ENCODE peak calls at places on chromosomes 7 and 10, in six cellular contexts. One of them, this sample, is unnamed.
A peak's percentile ranks its signal among the peaks of the same experiment; 100 is the strongest.

GRCh38 chr10:48449501-48450232 is 143.2 kb downstream of the MAPK8 start:
- DNase-seq in AG04450: no peak
- DNase-seq in lower lobe of right lung: no peak
- DNase-seq in AG04449: no peak
- DNase-seq in nephron progenitor cell: no peak
- DNase-seq in mesothelial cell of epicardium: no peak
- DNase-seq in this sample: no peak

GRCh38 chr7:7209412-7210050 is 27.2 kb downstream of the C1GALT1 start:
- DNase-seq in AG04450: no peak
- DNase-seq in lower lobe of right lung: no peak
- DNase-seq in mesothelial cell of epicardium: no peak
- DNase-seq in nephron progenitor cell: no peak
- DNase-seq in AG04449: no peak
- DNase-seq in this sample: no peak

GRCh38 chr10:13567030-13567429 is 19.7 kb upstream of the PRPF18 start:
- DNase-seq in nephron progenitor cell: no peak
- DNase-seq in AG04449: no peak
- DNase-seq in AG04450: no peak
- DNase-seq in mesothelial cell of epicardium: no peak
- DNase-seq in lower lobe of right lung: no peak
- DNase-seq in this sample: no peak

GRCh38 chr7:12769464-12769863 is 82.0 kb downstream of the ARL4A start:
- DNase-seq in lower lobe of right lung: no peak
- DNase-seq in AG04449: no peak
- DNase-seq in mesothelial cell of epicardium: no peak
- DNase-seq in nephron progenitor cell: no peak
- DNase-seq in AG04450: no peak
- DNase-seq in this sample: no peak

GRCh38 chr10:32433542-32433941 is 12.4 kb upstream of the CCDC7 start:
- DNase-seq in mesothelial cell of epicardium: no peak
- DNase-seq in nephron progenitor cell: no peak
- DNase-seq in lower lobe of right lung: no peak
- DNase-seq in AG04449: no peak
- DNase-seq in AG04450: no peak
- DNase-seq in this sample: no peak

GRCh38 chr7:95758187-95758586 is 14.2 kb upstream of the DYNC1I1 start:
- DNase-seq in mesothelial cell of epicardium: no peak
- DNase-seq in AG04450: no peak
- DNase-seq in AG04449: no peak
- DNase-seq in nephron progenitor cell: peak; percentile 20
- DNase-seq in lower lobe of right lung: no peak
- DNase-seq in this sample: no peak

GRCh38 chr10:98459385-98459784 is 12.7 kb upstream of the HPS1 start:
- DNase-seq in AG04449: no peak
- DNase-seq in nephron progenitor cell: no peak
- DNase-seq in lower lobe of right lung: no peak
- DNase-seq in AG04450: no peak
- DNase-seq in mesothelial cell of epicardium: no peak
- DNase-seq in this sample: no peak

GRCh38 chr7:2245883-2246679 is 4.1 kb downstream of the NUDT1 start:
- DNase-seq in AG04450: no peak
- DNase-seq in AG04449: no peak
- DNase-seq in lower lobe of right lung: peak; percentile 70
- DNase-seq in nephron progenitor cell: no peak
- DNase-seq in mesothelial cell of epicardium: no peak
- DNase-seq in this sample: no peak

GRCh38 chr7:4690953-4691856 is 9.1 kb downstream of the FOXK1 start:
- DNase-seq in AG04450: no peak
- DNase-seq in mesothelial cell of epicardium: no peak
- DNase-seq in lower lobe of right lung: no peak
- DNase-seq in AG04449: no peak
- DNase-seq in nephron progenitor cell: no peak
- DNase-seq in this sample: no peak

GRCh38 chr10:132932461-132933307 is 9.7 kb downstream of the CFAP46 start:
- DNase-seq in AG04449: no peak
- DNase-seq in nephron progenitor cell: no peak
- DNase-seq in lower lobe of right lung: peak; percentile 55
- DNase-seq in AG04450: no peak
- DNase-seq in mesothelial cell of epicardium: no peak
- DNase-seq in this sample: no peak

GRCh38 chr10:86757110-86757790 is 831 bp downstream of the BMPR1A start:
- DNase-seq in AG04449: no peak
- DNase-seq in AG04450: no peak
- DNase-seq in mesothelial cell of epicardium: peak; percentile 24
- DNase-seq in nephron progenitor cell: peak; percentile 45
- DNase-seq in lower lobe of right lung: peak; percentile 57
- DNase-seq in this sample: no peak

GRCh38 chr7:39608278-39608677 is 15.1 kb upstream of the RALA start:
- DNase-seq in mesothelial cell of epicardium: no peak
- DNase-seq in AG04449: no peak
- DNase-seq in AG04450: no peak
- DNase-seq in lower lobe of right lung: no peak
- DNase-seq in nephron progenitor cell: no peak
- DNase-seq in this sample: no peak

GRCh38 chr10:102611514-102612095 is 32.7 kb upstream of the TRIM8 start:
- DNase-seq in AG04449: no peak
- DNase-seq in AG04450: no peak
- DNase-seq in nephron progenitor cell: no peak
- DNase-seq in mesothelial cell of epicardium: no peak
- DNase-seq in lower lobe of right lung: no peak
- DNase-seq in this sample: no peak

GRCh38 chr10:71319042-71319799 is at the start of gene SLC29A3:
- DNase-seq in AG04449: no peak
- DNase-seq in mesothelial cell of epicardium: peak; percentile 71
- DNase-seq in lower lobe of right lung: peak; percentile 87
- DNase-seq in AG04450: peak; percentile 21
- DNase-seq in nephron progenitor cell: peak; percentile 82
- DNase-seq in this sample: peak; percentile 32

GRCh38 chr10:58752665-58753064 is 240.0 kb downstream of the BICC1 start:
- DNase-seq in nephron progenitor cell: no peak
- DNase-seq in AG04450: no peak
- DNase-seq in mesothelial cell of epicardium: no peak
- DNase-seq in lower lobe of right lung: no peak
- DNase-seq in AG04449: no peak
- DNase-seq in this sample: no peak

GRCh38 chr10:109911903-109912302 is 11.4 kb downstream of the XPNPEP1 start:
- DNase-seq in lower lobe of right lung: no peak
- DNase-seq in AG04449: no peak
- DNase-seq in AG04450: no peak
- DNase-seq in nephron progenitor cell: no peak
- DNase-seq in mesothelial cell of epicardium: no peak
- DNase-seq in this sample: no peak

GRCh38 chr10:112649492-112650152 is 202.6 kb downstream of the VTI1A start:
- DNase-seq in nephron progenitor cell: no peak
- DNase-seq in mesothelial cell of epicardium: no peak
- DNase-seq in lower lobe of right lung: no peak
- DNase-seq in AG04449: peak; percentile 31
- DNase-seq in AG04450: no peak
- DNase-seq in this sample: no peak

GRCh38 chr7:20198295-20198694 is 18.9 kb downstream of the MACC1 start:
- DNase-seq in AG04450: no peak
- DNase-seq in AG04449: no peak
- DNase-seq in lower lobe of right lung: no peak
- DNase-seq in nephron progenitor cell: no peak
- DNase-seq in mesothelial cell of epicardium: no peak
- DNase-seq in this sample: no peak

GRCh38 chr7:81662531-81662930 is 107.3 kb downstream of the HGF start:
- DNase-seq in AG04450: no peak
- DNase-seq in lower lobe of right lung: no peak
- DNase-seq in mesothelial cell of epicardium: no peak
- DNase-seq in AG04449: no peak
- DNase-seq in nephron progenitor cell: no peak
- DNase-seq in this sample: no peak

GRCh38 chr7:121633186-121633585 is 237.1 kb upstream of the FAM3C start:
- DNase-seq in mesothelial cell of epicardium: no peak
- DNase-seq in lower lobe of right lung: no peak
- DNase-seq in AG04449: no peak
- DNase-seq in nephron progenitor cell: no peak
- DNase-seq in AG04450: no peak
- DNase-seq in this sample: no peak

GRCh38 chr7:3922175-3922635 is 621.2 kb downstream of the SDK1 start:
- DNase-seq in nephron progenitor cell: peak; percentile 20
- DNase-seq in mesothelial cell of epicardium: no peak
- DNase-seq in lower lobe of right lung: no peak
- DNase-seq in AG04450: peak; percentile 24
- DNase-seq in AG04449: peak; percentile 31
- DNase-seq in this sample: peak; percentile 11

GRCh38 chr7:97064972-97065587 is 40.4 kb upstream of the DLX5 start:
- DNase-seq in lower lobe of right lung: no peak
- DNase-seq in nephron progenitor cell: peak; percentile 36
- DNase-seq in AG04450: peak; percentile 11
- DNase-seq in mesothelial cell of epicardium: no peak
- DNase-seq in AG04449: peak; percentile 3
- DNase-seq in this sample: peak; percentile 21

DNA sequence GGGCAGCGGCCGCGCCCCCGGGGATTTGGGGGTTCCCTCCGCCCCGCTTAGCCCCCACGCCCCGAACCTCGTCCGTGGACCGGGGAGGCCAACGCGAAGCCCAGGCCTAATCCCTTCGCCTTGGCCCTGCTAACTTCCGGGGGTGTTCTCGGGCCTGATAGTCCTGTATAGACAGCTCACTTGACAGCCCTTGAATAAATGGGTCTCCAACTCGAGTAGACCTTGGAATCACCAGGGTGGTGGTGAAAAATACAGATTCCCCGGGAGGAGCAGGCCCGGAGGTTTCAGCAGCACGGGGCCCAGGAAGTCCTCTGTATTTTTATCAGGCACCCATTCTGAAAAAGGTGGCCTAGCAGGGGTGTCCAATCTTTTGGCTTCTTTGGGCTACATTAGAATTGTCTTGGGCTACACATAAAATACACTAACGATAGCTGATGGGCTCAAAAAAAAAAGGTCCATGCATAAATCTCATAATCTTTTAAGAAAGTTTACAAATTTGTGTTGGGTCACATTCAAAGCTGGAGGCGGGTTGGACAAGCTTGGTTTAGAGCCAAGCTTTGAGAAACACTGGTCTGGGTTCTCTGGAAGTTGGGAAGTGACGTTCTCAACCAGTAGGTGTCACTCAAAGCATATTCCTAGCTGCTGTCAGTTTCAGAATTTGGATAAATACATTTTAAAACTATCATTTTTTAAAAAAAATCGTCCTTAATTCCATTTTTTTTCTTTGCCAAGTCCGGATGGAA is 221.7 kb downstream of the PHTF2 start:
- DNase-seq in nephron progenitor cell: peak; percentile 33
- DNase-seq in lower lobe of right lung: no peak
- DNase-seq in AG04450: peak; percentile 72
- DNase-seq in AG04449: peak; percentile 61
- DNase-seq in mesothelial cell of epicardium: no peak
- DNase-seq in this sample: peak; percentile 75
- TF ChIP-seq CTCF in nephron progenitor cell: peak; percentile 78
- TF ChIP-seq CTCF in lower lobe of right lung: peak; percentile 75
- TF ChIP-seq CTCF in AG04450: peak; percentile 72
- TF ChIP-seq CTCF in AG04449: peak; percentile 62
- TF ChIP-seq CTCF in mesothelial cell of epicardium: peak; percentile 58
- TF ChIP-seq CTCF in this sample: peak; percentile 64

GRCh38 chr7:158861936-158862704 is 5.8 kb downstream of the DYNC2I1 start:
- DNase-seq in AG04449: no peak
- DNase-seq in AG04450: no peak
- DNase-seq in nephron progenitor cell: no peak
- DNase-seq in mesothelial cell of epicardium: no peak
- DNase-seq in lower lobe of right lung: no peak
- DNase-seq in this sample: no peak
- TF ChIP-seq CTCF in AG04449: no peak
- TF ChIP-seq CTCF in AG04450: no peak
- TF ChIP-seq CTCF in nephron progenitor cell: no peak
- TF ChIP-seq CTCF in mesothelial cell of epicardium: no peak
- TF ChIP-seq CTCF in lower lobe of right lung: no peak
- TF ChIP-seq CTCF in this sample: no peak

GRCh38 chr7:149850007-149850594 is 11.9 kb downstream of the ZNF862 start:
- DNase-seq in nephron progenitor cell: no peak
- DNase-seq in AG04450: no peak
- DNase-seq in lower lobe of right lung: no peak
- DNase-seq in mesothelial cell of epicardium: no peak
- DNase-seq in AG04449: no peak
- DNase-seq in this sample: no peak
- TF ChIP-seq CTCF in nephron progenitor cell: no peak
- TF ChIP-seq CTCF in AG04450: no peak
- TF ChIP-seq CTCF in lower lobe of right lung: no peak
- TF ChIP-seq CTCF in mesothelial cell of epicardium: no peak
- TF ChIP-seq CTCF in AG04449: no peak
- TF ChIP-seq CTCF in this sample: no peak

GRCh38 chr7:106153891-106154449 is 41.9 kb upstream of the SYPL1 start:
- DNase-seq in AG04450: peak; percentile 59
- DNase-seq in AG04449: no peak
- DNase-seq in lower lobe of right lung: peak; percentile 82
- DNase-seq in mesothelial cell of epicardium: peak; percentile 67
- DNase-seq in nephron progenitor cell: peak; percentile 84
- DNase-seq in this sample: peak; percentile 44

GRCh38 chr7:106151459-106152312 is 39.6 kb upstream of the SYPL1 start:
- DNase-seq in AG04449: no peak
- DNase-seq in lower lobe of right lung: no peak
- DNase-seq in nephron progenitor cell: no peak
- DNase-seq in AG04450: no peak
- DNase-seq in mesothelial cell of epicardium: no peak
- DNase-seq in this sample: no peak

GRCh38 chr7:106152313-106152665 is 40.2 kb upstream of the SYPL1 start:
- DNase-seq in mesothelial cell of epicardium: no peak
- DNase-seq in AG04450: no peak
- DNase-seq in AG04449: no peak
- DNase-seq in nephron progenitor cell: no peak
- DNase-seq in lower lobe of right lung: no peak
- DNase-seq in this sample: no peak

DNA sequence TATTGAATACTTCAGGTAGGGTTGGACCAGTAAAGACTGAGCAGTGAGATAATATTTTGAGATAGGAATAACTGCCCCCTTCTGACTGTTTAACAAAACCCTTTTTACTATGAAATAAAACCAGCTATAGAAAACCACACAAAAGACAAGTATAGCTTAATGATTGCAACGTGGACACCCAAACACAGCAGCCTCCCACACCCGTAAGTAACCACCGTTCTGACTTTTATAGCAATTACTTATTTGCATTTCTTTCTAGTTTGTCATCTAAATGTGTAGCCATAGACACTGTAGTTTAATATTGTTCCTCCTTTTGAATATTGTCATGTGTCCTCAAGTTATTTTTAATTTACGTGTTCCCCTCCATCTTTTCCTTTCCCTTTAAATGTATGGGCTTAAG is 42.9 kb upstream of the SYPL1 start:
- DNase-seq in nephron progenitor cell: no peak
- DNase-seq in mesothelial cell of epicardium: no peak
- DNase-seq in lower lobe of right lung: no peak
- DNase-seq in AG04449: no peak
- DNase-seq in AG04450: no peak
- DNase-seq in this sample: no peak
- TF ChIP-seq CTCF in nephron progenitor cell: no peak
- TF ChIP-seq CTCF in mesothelial cell of epicardium: no peak
- TF ChIP-seq CTCF in lower lobe of right lung: no peak
- TF ChIP-seq CTCF in AG04449: no peak
- TF ChIP-seq CTCF in AG04450: no peak
- TF ChIP-seq CTCF in this sample: no peak

DNA sequence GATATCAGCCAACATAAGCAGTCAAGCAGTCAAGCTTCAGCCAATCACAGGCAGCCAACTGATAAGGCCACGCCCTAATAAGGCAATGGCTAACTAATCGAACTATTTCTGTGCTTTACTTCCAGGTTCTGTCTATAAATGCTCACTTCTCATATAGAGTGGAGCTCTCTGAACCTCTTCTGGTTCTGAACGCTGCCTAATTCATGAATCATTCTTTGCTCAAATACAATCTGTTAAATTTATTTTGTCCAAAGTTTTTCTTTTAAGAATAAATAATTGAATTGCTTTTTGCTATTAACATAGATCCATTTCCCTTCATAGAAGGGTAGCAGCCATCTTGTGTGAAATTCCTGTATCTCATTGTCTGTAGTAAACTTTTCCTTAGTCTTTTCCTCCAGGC is 97.9 kb upstream of the TMEM72 start:
- DNase-seq in nephron progenitor cell: no peak
- DNase-seq in mesothelial cell of epicardium: no peak
- DNase-seq in lower lobe of right lung: no peak
- DNase-seq in AG04449: no peak
- DNase-seq in AG04450: no peak
- DNase-seq in this sample: no peak
- TF ChIP-seq CTCF in nephron progenitor cell: no peak
- TF ChIP-seq CTCF in mesothelial cell of epicardium: no peak
- TF ChIP-seq CTCF in lower lobe of right lung: no peak
- TF ChIP-seq CTCF in AG04449: no peak
- TF ChIP-seq CTCF in AG04450: no peak
- TF ChIP-seq CTCF in this sample: no peak